ENCODE peak calls at places on chromosomes 12 and 14, in ten cellular contexts. I, P, Z, M, O, Q, K, H, U and Y are unnamed samples.

GRCh38 chr12:130555628-130556485 is 160.2 kb downstream of the RIMBP2 start:
- DNase-seq in O (no peak), Q (no peak), M (no peak), I (no peak), K (no peak), Z (no peak), U (no peak), P (no peak), H (no peak), Y (no peak)

GRCh38 chr14:92144708-92145107 is 22.9 kb downstream of the CPSF2 start:
- DNase-seq in K (peak), M (peak), Q (peak), U (no peak), P (no peak), I (no peak), O (no peak), H (no peak), Z (no peak), Y (no peak)

GRCh38 chr12:110746550-110746949 is 3.9 kb upstream of the PPP1CC start:
- DNase-seq in M (no peak), H (no peak), P (no peak), Q (no peak), K (no peak), Z (no peak), U (no peak), O (no peak), I (no peak), Y (no peak)

GRCh38 chr14:31263485-31264133 is 56.0 kb upstream of the HECTD1 start:
- DNase-seq in Z (no peak), U (no peak), M (peak), K (peak), O (peak), Q (peak), I (peak), H (peak), P (no peak), Y (peak)

GRCh38 chr14:66662374-66662773 is 154.4 kb downstream of the GPHN start:
- DNase-seq in Z (no peak), I (no peak), M (no peak), P (no peak), U (no peak), Q (peak), O (no peak), H (no peak), K (no peak), Y (no peak)

GRCh38 chr14:57049848-57050247 is 218.9 kb downstream of the EXOC5 start:
- DNase-seq in O (no peak), H (no peak), M (no peak), I (no peak), Q (no peak), U (no peak), P (no peak), Z (no peak), K (no peak), Y (no peak)

GRCh38 chr14:58092231-58092630 is 59.8 kb downstream of the ARMH4 start:
- DNase-seq in O (no peak), Q (no peak), K (no peak), H (no peak), U (no peak), Z (no peak), M (no peak), P (no peak), I (no peak), Y (no peak)

GRCh38 chr12:123846340-123846739 is 84.2 kb downstream of the DNAH10 start:
- DNase-seq in Q (no peak), U (no peak), P (no peak), M (no peak), K (no peak), H (no peak), O (no peak), I (no peak), Z (no peak), Y (no peak)

GRCh38 chr14:93889739-93890138 is 37.4 kb upstream of the FAM181A start:
- DNase-seq in P (no peak), Q (no peak), U (no peak), H (no peak), O (no peak), M (no peak), Z (no peak), I (no peak), K (no peak), Y (no peak)

GRCh38 chr12:49866859-49867579 is 24.1 kb upstream of the BCDIN3D start:
- DNase-seq in Z (peak), O (peak), M (peak), P (peak), U (peak), K (peak), Q (peak), I (no peak), H (peak), Y (peak)

GRCh38 chr14:102568115-102568614 is 24.3 kb upstream of the RCOR1 start:
- DNase-seq in I (no peak), Z (no peak), K (no peak), P (no peak), Q (no peak), M (no peak), H (no peak), U (peak), O (no peak), Y (no peak)

GRCh38 chr12:23303821-23304220 is 645.6 kb downstream of the SOX5 start:
- DNase-seq in Q (no peak), I (no peak), O (no peak), M (no peak), P (no peak), K (no peak), Z (no peak), H (no peak), U (no peak), Y (no peak)

GRCh38 chr12:86698581-86698980 is 442.4 kb upstream of the MGAT4C start:
- DNase-seq in O (no peak), H (no peak), Z (no peak), I (peak), P (no peak), Q (peak), U (no peak), M (peak), K (peak), Y (no peak)
- H3K4me3 ChIP-seq in O (no peak), H (no peak), Z (no peak), I (no peak), P (no peak), Q (no peak), U (no peak), M (no peak), K (no peak), Y (no peak)

GRCh38 chr12:2360630-2361170 is 307.9 kb downstream of the CACNA1C start:
- DNase-seq in M (no peak), O (no peak), U (no peak), H (no peak), Q (peak), I (no peak), P (no peak), Z (no peak), K (no peak), Y (no peak)
- TF ChIP-seq CTCF in M (peak), O (peak), U (no peak), H (no peak), Q (peak), I (no peak), P (no peak), Z (peak), K (peak), Y (no peak)

DNA sequence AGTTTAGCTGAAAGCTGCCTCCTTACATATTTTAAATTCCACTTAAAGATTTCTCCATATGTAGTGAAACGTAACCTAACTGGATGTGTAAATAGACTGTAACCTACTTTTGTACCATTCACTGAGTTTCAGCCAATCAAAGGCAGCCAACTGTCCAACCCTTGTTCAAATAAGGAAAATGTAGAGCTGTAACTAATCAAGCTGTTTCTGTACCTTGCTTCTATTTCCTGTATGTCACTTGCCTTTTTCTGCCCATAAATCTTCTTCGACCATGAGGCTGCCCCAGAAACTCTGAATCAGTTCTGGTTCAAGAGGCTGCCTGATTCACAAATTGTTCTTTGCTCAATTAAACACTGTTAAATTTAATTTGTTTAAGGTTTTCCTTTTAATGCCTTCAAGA is 6.3 kb downstream of the SLC7A8 start:
- DNase-seq in Z (no peak), O (no peak), I (no peak), Q (no peak), H (no peak), K (no peak), M (no peak), U (no peak), P (no peak), Y (no peak)
- H3K4me3 ChIP-seq in Z (no peak), O (no peak), I (no peak), Q (no peak), H (no peak), K (no peak), M (no peak), U (no peak), P (no peak), Y (no peak)

GRCh38 chr14:51396222-51396815 is 156.3 kb downstream of the TMX1 start:
- DNase-seq in O (peak), P (no peak), H (no peak), K (peak), Z (no peak), Q (peak), M (peak), I (peak), U (no peak), Y (no peak)

GRCh38 chr14:51398898-51399297 is 158.9 kb downstream of the TMX1 start:
- DNase-seq in P (no peak), Q (peak), K (peak), Z (no peak), U (no peak), O (peak), M (peak), I (peak), H (peak), Y (no peak)

GRCh38 chr14:51394804-51395203 is 154.8 kb downstream of the TMX1 start:
- DNase-seq in K (no peak), P (no peak), Q (no peak), H (no peak), O (no peak), I (no peak), M (no peak), Z (no peak), U (no peak), Y (no peak)

GRCh38 chr14:51394391-51394790 is 154.3 kb downstream of the TMX1 start:
- DNase-seq in K (no peak), M (peak), H (no peak), I (no peak), U (no peak), Q (peak), O (no peak), Z (no peak), P (no peak), Y (no peak)

DNA sequence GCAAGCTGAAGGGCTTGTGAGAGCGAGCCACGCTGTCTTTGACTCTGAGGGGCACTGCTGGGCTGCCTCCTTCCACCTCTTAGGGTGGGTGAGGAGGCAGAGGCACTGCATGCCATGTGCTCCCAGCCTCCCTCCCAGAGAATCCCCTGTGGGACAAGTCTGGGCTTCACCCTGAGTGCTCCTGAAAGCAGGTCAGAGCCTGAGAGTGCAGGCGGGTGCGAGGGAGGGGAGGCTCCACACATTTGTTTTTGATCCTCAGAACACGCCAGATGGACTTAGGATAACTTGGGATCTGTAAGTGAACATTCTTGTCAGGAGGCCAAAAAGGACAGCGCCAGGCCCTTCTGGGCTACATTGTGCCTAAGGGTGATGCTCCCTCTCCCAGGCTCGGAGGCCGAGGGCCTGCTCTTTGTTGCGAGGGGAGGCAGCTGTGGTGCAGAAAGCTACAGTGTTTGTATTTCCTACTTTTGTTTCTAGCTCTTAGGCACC is 155.4 kb downstream of the TMX1 start:
- DNase-seq in Z (peak), U (no peak), M (peak), Q (peak), H (peak), K (peak), I (peak), O (peak), P (peak), Y (no peak)
- TF ChIP-seq CTCF in Z (no peak), U (no peak), M (no peak), Q (peak), H (no peak), K (no peak), I (peak), O (no peak), P (no peak), Y (no peak)

GRCh38 chr12:14756331-14757143 is 46.7 kb downstream of the WBP11 start:
- DNase-seq in P (no peak), H (no peak), M (no peak), U (no peak), O (no peak), K (no peak), Z (no peak), I (no peak), Q (peak), Y (no peak)
- H3K4me3 ChIP-seq in P (no peak), H (no peak), M (no peak), U (no peak), O (no peak), K (no peak), Z (no peak), I (no peak), Q (no peak), Y (no peak)

GRCh38 chr12:38919191-38919590 is 13.8 kb upstream of the CPNE8 start:
- DNase-seq in Z (no peak), K (peak), Q (no peak), H (no peak), P (no peak), I (no peak), M (peak), O (no peak), U (no peak), Y (no peak)

GRCh38 chr12:38926501-38926900 is 21.1 kb upstream of the CPNE8 start:
- DNase-seq in P (no peak), Z (no peak), I (no peak), H (no peak), O (no peak), U (no peak), M (no peak), K (no peak), Q (no peak), Y (no peak)

GRCh38 chr12:38915783-38916182 is 10.4 kb upstream of the CPNE8 start:
- DNase-seq in M (no peak), P (no peak), O (no peak), U (no peak), I (no peak), Q (no peak), K (no peak), H (no peak), Z (no peak), Y (no peak)

DNA sequence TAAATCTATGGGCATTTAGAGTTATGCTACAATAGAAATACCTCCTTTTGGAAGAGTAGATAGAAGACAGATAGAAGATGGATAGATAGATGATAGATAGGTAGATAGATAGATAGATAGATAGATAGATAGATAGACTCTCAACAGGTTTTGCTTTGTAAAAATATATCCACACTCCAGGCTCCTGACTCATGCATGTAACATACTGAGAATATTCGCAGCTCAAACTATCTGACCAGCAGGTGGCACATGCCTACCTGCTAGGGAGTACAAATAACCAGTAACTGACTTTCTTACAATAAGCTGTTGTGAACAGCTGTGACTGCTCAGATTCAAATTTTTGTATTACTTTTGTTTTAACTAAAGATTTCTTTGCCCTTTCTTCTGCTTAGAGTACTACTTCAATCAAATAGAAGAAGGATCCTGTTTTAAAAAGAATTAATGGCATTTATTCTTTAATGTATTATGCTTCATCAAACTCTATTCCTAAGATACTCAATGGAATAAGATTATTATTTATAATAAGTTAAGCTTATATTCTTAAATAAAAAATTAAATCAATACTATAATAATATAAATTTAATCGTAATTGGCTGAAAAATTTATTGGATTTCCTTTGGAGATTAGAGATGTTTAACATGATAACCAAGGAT is 15.8 kb upstream of the CPNE8 start:
- DNase-seq in Z (peak), P (no peak), H (no peak), I (no peak), O (no peak), K (peak), U (peak), M (peak), Q (peak), Y (no peak)
- TF ChIP-seq CTCF in Z (peak), P (peak), H (peak), I (no peak), O (no peak), K (peak), U (peak), M (no peak), Q (peak), Y (no peak)

GRCh38 chr12:114408881-114409795 is 3.2 kb upstream of the TBX5 start:
- DNase-seq in M (no peak), H (peak), P (no peak), I (no peak), O (no peak), Z (peak), K (no peak), U (no peak), Q (no peak), Y (no peak)

GRCh38 chr12:114407566-114408411 is 1.8 kb upstream of the TBX5 start:
- DNase-seq in U (no peak), P (no peak), H (no peak), O (no peak), M (no peak), I (no peak), Z (no peak), K (no peak), Q (no peak), Y (no peak)

GRCh38 chr12:114409796-114410520 is 4.0 kb upstream of the TBX5 start:
- DNase-seq in O (no peak), I (no peak), U (no peak), M (no peak), H (no peak), P (no peak), K (no peak), Z (no peak), Q (no peak), Y (no peak)

GRCh38 chr12:114407034-114407420 is 1.1 kb upstream of the TBX5 start:
- DNase-seq in I (no peak), M (no peak), U (no peak), O (no peak), Z (no peak), Q (no peak), P (no peak), K (no peak), H (no peak), Y (no peak)

DNA sequence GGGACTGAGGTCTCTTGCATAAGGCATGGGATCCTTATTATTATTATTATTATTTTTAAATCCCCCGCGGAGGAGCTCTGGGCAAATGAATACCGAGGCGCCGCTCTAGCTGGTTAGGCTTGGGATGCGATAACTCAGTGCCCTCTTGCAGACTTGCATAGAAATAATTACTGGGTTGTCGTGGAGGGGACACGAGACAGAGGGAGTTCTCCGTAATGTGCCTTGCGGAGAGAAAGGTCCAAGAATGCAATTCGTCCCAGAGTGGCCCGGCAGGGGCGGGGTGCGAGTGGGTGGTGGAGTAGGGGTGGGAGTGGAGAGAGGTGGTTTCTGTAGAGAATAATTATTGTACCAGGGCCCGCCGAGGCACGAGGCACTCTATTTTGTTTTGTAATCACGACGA is 2.5 kb upstream of the TBX5 start:
- DNase-seq in H (no peak), Z (no peak), M (no peak), O (no peak), U (no peak), I (no peak), Q (no peak), P (no peak), K (no peak), Y (no peak)
- H3K4me3 ChIP-seq in H (peak), Z (peak), M (peak), O (peak), U (no peak), I (no peak), Q (no peak), P (peak), K (no peak), Y (peak)